ENCODE peak calls at places on chromosomes 11 and 22, in seven cellular contexts. S is NCI-H446, Y is GM10248, M is HFF-Myc, V is posterior cingulate gyrus, A is astrocyte, X is fibroblast of the aortic adventitia. L is an unnamed sample.

GRCh38 chr11:64055077-64055476 is 19.3 kb downstream of the FLRT1 start:
- DNase-seq in Y (no peak), A (no peak), X (no peak), M (no peak), V (peak; percentile 52), S (no peak), L (no peak)

GRCh38 chr11:73383249-73384126 is 7.3 kb downstream of the RELT start:
- DNase-seq in V (no peak), X (no peak), Y (no peak), M (no peak), S (no peak), A (no peak), L (no peak)

GRCh38 chr11:103920933-103921332 is 115.5 kb upstream of the DDI1 start:
- DNase-seq in A (no peak), X (no peak), Y (no peak), M (no peak), S (no peak), V (no peak), L (no peak)

GRCh38 chr11:70610561-70610960 is 212.2 kb downstream of the CTTN start:
- DNase-seq in S (no peak), A (peak; percentile 7), M (no peak), Y (no peak), V (no peak), X (no peak), L (no peak)

GRCh38 chr11:76752321-76753175 is 30.6 kb upstream of the TSKU start:
- DNase-seq in S (no peak), Y (no peak), X (peak; percentile 97), M (peak; percentile 85), A (peak; percentile 87), V (no peak), L (no peak)

GRCh38 chr22:25212337-25212736 is 7.1 kb upstream of the CRYBB2 start:
- DNase-seq in V (no peak), A (no peak), S (no peak), X (no peak), Y (no peak), M (no peak), L (no peak)

GRCh38 chr11:23540101-23540561 is 679.9 kb upstream of the CCDC179 start:
- DNase-seq in A (peak; percentile 63), M (peak; percentile 29), V (no peak), S (peak; percentile 8), Y (peak; percentile 51), X (peak; percentile 49), L (no peak)

GRCh38 chr22:19761022-19761499 is 483 bp downstream of the TBX1 start:
- DNase-seq in V (no peak), X (no peak), S (no peak), A (no peak), M (no peak), Y (no peak), L (no peak)

GRCh38 chr11:121800704-121801516 is 315.1 kb downstream of the BLID start:
- DNase-seq in S (no peak), V (no peak), A (peak; percentile 48), X (peak; percentile 66), M (no peak), Y (no peak), L (no peak)

GRCh38 chr11:6894097-6894496 is 1.8 kb upstream of the OR2D2 start:
- DNase-seq in M (no peak), A (no peak), X (no peak), Y (no peak), V (no peak), S (no peak), L (no peak)

GRCh38 chr22:33920927-33921575 is 775 bp upstream of the LARGE1 start:
- DNase-seq in A (peak; percentile 86), V (peak; percentile 99), X (peak; percentile 94), Y (peak; percentile 90), S (peak; percentile 58), M (peak; percentile 78), L (peak; percentile 67)

GRCh38 chr22:20459152-20459542 is 21.5 kb upstream of the SCARF2 start:
- DNase-seq in M (no peak), X (no peak), Y (no peak), A (no peak), S (no peak), V (no peak), L (no peak)

GRCh38 chr11:84056696-84057095 is 770.5 kb upstream of the CCDC90B start:
- DNase-seq in Y (no peak), S (no peak), V (no peak), X (no peak), M (no peak), A (no peak), L (no peak)

GRCh38 chr11:69166186-69167115 is 10.7 kb downstream of the SMIM38 start:
- DNase-seq in Y (peak; percentile 91), M (peak; percentile 61), S (no peak), X (peak; percentile 74), V (no peak), A (peak; percentile 83), L (peak; percentile 82)

GRCh38 chr11:7251836-7252682 is at the start of gene SYT9:
- DNase-seq in X (peak; percentile 15), M (no peak), A (peak; percentile 3), S (no peak), V (peak; percentile 56), Y (peak; percentile 50), L (no peak)

GRCh38 chr11:116611998-116612620 is 160.7 kb downstream of the BUD13 start:
- DNase-seq in A (no peak), V (no peak), Y (no peak), M (no peak), X (no peak), S (no peak), L (no peak)

GRCh38 chr22:20267441-20268288 is 453 bp downstream of the RTN4R start:
- DNase-seq in A (no peak), V (no peak), Y (no peak), M (no peak), X (no peak), S (no peak), L (no peak)

GRCh38 chr22:41201146-41201545 is 4.0 kb upstream of the L3MBTL2 start:
- DNase-seq in M (no peak), S (no peak), V (no peak), A (no peak), Y (no peak), X (no peak), L (no peak)

GRCh38 chr11:109077340-109077927 is 344.6 kb upstream of the C11orf87 start:
- DNase-seq in V (no peak), X (no peak), A (no peak), Y (no peak), S (no peak), M (no peak), L (no peak)

GRCh38 chr11:82791779-82792178 is 58.1 kb upstream of the FAM181B start:
- DNase-seq in M (no peak), X (no peak), A (no peak), Y (no peak), V (no peak), S (no peak), L (no peak)

GRCh38 chr11:77999446-77999845 is 5.0 kb upstream of the INTS4 start:
- DNase-seq in A (no peak), S (no peak), V (no peak), M (no peak), X (no peak), Y (no peak), L (no peak)

GRCh38 chr11:17978553-17979287 is 34.1 kb downstream of the SERGEF start:
- DNase-seq in V (peak; percentile 46), S (peak; percentile 47), A (no peak), X (peak; percentile 51), Y (peak; percentile 49), M (no peak), L (no peak)

GRCh38 chr11:2816941-2817421 is 68.6 kb downstream of the CDKN1C start:
- DNase-seq in X (peak; percentile 91), S (no peak), M (no peak), A (peak; percentile 83), Y (no peak), V (no peak), L (no peak)

GRCh38 chr11:60763692-60764369 is 7.2 kb downstream of the MS4A15 start:
- DNase-seq in S (no peak), Y (no peak), X (no peak), V (no peak), A (no peak), M (no peak), L (no peak)

GRCh38 chr11:104618949-104619348 is 279.3 kb downstream of the CASP12 start:
- DNase-seq in V (no peak), A (no peak), S (no peak), X (no peak), Y (no peak), M (no peak), L (no peak)